ENCODE peak calls at places on chromosomes 2 and 18, in five cellular contexts. B is body of pancreas, F is gastrocnemius medialis, M is ovary, G is H54. L is an unnamed sample.

GRCh38 chr2:151334082-151334815 is 23.1 kb upstream of the TNFAIP6 start:
- DNase-seq in F (no peak), G (no peak), B (no peak), M (no peak), L (no peak)

GRCh38 chr2:225788571-225788970 is 389.1 kb downstream of the NYAP2 start:
- DNase-seq in B (no peak), F (no peak), G (no peak), M (no peak), L (no peak)

GRCh38 chr2:31150120-31150670 is 12.0 kb upstream of the GALNT14 start:
- DNase-seq in G (no peak), B (no peak), F (no peak), M (no peak), L (no peak)

GRCh38 chr2:85273732-85274731 is 53.8 kb downstream of the TGOLN2 start:
- DNase-seq in F (no peak), G (peak; percentile 26), M (peak; percentile 78), B (no peak), L (peak; percentile 9)

GRCh38 chr2:173963323-173963816 is 1.8 kb downstream of the SP3 start:
- DNase-seq in F (peak; percentile 48), B (peak; percentile 58), M (no peak), G (peak; percentile 40), L (peak; percentile 83)

GRCh38 chr2:10432315-10433181 is 15.6 kb downstream of the ODC1 start:
- DNase-seq in F (no peak), G (peak; percentile 59), B (no peak), M (no peak), L (peak; percentile 43)

GRCh38 chr18:57806891-57807280 is 3.8 kb upstream of the ATP8B1 start:
- DNase-seq in B (no peak), M (no peak), G (no peak), F (peak; percentile 37), L (no peak)

GRCh38 chr2:1777156-1777555 is 32.8 kb upstream of the PXDN start:
- DNase-seq in B (no peak), M (no peak), F (no peak), G (no peak), L (no peak)

GRCh38 chr2:126761981-126762878 is 106.3 kb downstream of the GYPC start:
- DNase-seq in F (no peak), G (no peak), B (no peak), M (no peak), L (no peak)

GRCh38 chr18:657998-658946 is 819 bp downstream of the TYMS start:
- DNase-seq in B (peak; percentile 86), G (peak; percentile 86), F (peak; percentile 29), M (peak; percentile 81), L (peak; percentile 96)

GRCh38 chr2:109293663-109294062 is 164.7 kb downstream of the SH3RF3 start:
- DNase-seq in F (no peak), B (no peak), G (no peak), M (no peak), L (no peak)

GRCh38 chr18:74217476-74218143 is 69.3 kb downstream of the TIMM21 start:
- DNase-seq in B (peak; percentile 86), F (no peak), M (no peak), G (no peak), L (no peak)

GRCh38 chr2:20622731-20623130 is 28.2 kb downstream of the HS1BP3 start:
- DNase-seq in G (no peak), F (peak; percentile 97), M (no peak), B (no peak), L (no peak)

GRCh38 chr2:24813645-24814257 is 20.5 kb downstream of the CENPO start:
- DNase-seq in G (no peak), M (no peak), B (no peak), F (no peak), L (no peak)

GRCh38 chr2:130824492-130825061 is 12.1 kb upstream of the ARHGEF4 start:
- DNase-seq in B (no peak), G (peak; percentile 88), M (no peak), F (no peak), L (no peak)

GRCh38 chr18:49618741-49619392 is 57.0 kb downstream of the LIPG start:
- DNase-seq in M (no peak), F (no peak), G (no peak), B (no peak), L (no peak)

GRCh38 chr2:152497481-152498052 is 162.6 kb downstream of the FMNL2 start:
- DNase-seq in G (no peak), M (no peak), B (peak; percentile 59), F (no peak), L (peak; percentile 49)

GRCh38 chr18:41940506-41941215 is 14.4 kb upstream of the PIK3C3 start:
- DNase-seq in F (no peak), G (peak; percentile 18), M (no peak), B (no peak), L (no peak)

GRCh38 chr2:204335642-204336041 is 209.6 kb upstream of the PARD3B start:
- DNase-seq in G (no peak), B (no peak), M (no peak), F (no peak), L (no peak)

GRCh38 chr2:240736281-240737250 is 44.9 kb downstream of the AQP12A start:
- DNase-seq in B (no peak), M (no peak), F (no peak), G (no peak), L (no peak)

GRCh38 chr2:66301073-66301766 is 133.7 kb upstream of the MEIS1 start:
- DNase-seq in B (no peak), F (peak; percentile 61), M (no peak), G (no peak), L (no peak)

GRCh38 chr18:75105551-75106254 is 103.2 kb downstream of the PTGR3 start:
- DNase-seq in B (no peak), G (no peak), F (no peak), M (no peak), L (no peak)

GRCh38 chr18:77360315-77361186 is 110.9 kb downstream of the GALR1 start:
- DNase-seq in G (no peak), M (no peak), B (no peak), F (no peak), L (no peak)

GRCh38 chr2:20560891-20561702 is 89.8 kb downstream of the HS1BP3 start:
- DNase-seq in M (no peak), G (no peak), B (no peak), F (no peak), L (no peak)

GRCh38 chr18:72948439-72948838 is 80.7 kb upstream of the NETO1 start:
- DNase-seq in G (no peak), B (no peak), M (no peak), F (no peak), L (no peak)

GRCh38 chr18:12766986-12767433 is 64.2 kb downstream of the PSMG2 start:
- DNase-seq in G (no peak), M (no peak), F (no peak), B (no peak), L (no peak)

GRCh38 chr2:108417254-108417653 is 31.8 kb upstream of the GCC2 start:
- DNase-seq in G (no peak), M (no peak), B (no peak), F (no peak), L (peak; percentile 43)

GRCh38 chr2:96157649-96158553 is 12.7 kb upstream of the DUSP2 start:
- DNase-seq in B (peak; percentile 13), M (no peak), G (no peak), F (no peak), L (peak; percentile 92)

GRCh38 chr18:10055125-10055750 is 141.4 kb downstream of the VAPA start:
- DNase-seq in M (no peak), F (no peak), B (no peak), G (no peak), L (no peak)

DNA sequence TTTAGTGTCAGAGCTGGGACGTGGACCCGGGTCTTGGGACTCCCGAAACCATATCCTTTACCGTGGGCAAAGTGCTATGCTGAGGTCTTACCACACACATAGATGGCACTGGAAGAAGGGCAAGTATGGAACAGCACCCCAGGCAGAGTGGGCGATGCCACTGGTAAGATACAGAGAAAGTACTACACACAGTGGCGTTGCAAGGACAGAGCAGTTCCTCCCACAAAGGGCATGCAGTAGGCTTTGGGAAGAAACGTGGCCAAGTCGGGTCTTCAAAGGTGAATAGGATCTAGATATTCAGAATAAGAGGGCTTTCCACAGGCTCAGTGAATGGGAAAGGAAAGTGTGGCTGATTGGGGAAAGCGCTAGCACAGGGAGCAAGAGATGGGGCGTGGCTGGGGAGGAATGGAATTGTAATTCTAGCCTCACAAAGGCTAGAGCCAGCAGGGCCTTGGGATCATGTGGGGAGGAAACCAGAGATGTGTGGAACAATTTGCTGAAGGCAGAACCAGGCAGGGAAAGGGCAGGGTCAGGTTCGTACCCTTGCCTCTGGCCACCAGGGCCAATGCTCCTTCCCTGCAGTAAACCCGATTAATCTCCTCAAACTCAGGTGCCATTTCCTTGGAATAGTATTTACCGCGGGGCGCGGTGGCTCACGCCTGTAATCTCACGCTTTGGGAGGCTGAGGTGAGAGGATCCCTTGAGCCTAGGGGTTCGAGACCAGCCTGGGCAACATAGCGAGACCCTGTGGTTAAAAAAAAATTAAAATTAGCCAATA is 36.0 kb downstream of the PCBP1 start:
- DNase-seq in G (no peak), F (peak; percentile 90), M (peak; percentile 56), B (peak; percentile 80), L (peak; percentile 25)
- TF ChIP-seq POLR2A in G (no peak), F (peak; percentile 48), M (no peak), B (peak; percentile 47), L (no peak)

GRCh38 chr2:69829243-69830044 is at the start of gene GMCL1:
- DNase-seq in G (peak; percentile 82), F (peak; percentile 95), M (peak; percentile 98), B (peak; percentile 98), L (peak; percentile 99)

GRCh38 chr2:69831354-69831905 is 2.0 kb downstream of the GMCL1 start:
- DNase-seq in M (no peak), F (no peak), B (no peak), G (no peak), L (no peak)

GRCh38 chr2:69827796-69828540 is 1.5 kb upstream of the GMCL1 start:
- DNase-seq in B (no peak), F (no peak), M (no peak), G (no peak), L (no peak)

GRCh38 chr2:69828913-69829242 is 582 bp upstream of the GMCL1 start:
- DNase-seq in F (no peak), M (no peak), G (no peak), B (no peak), L (no peak)

GRCh38 chr2:69830045-69830905 is 815 bp downstream of the GMCL1 start:
- DNase-seq in G (peak; percentile 23), M (no peak), F (no peak), B (peak; percentile 39), L (peak; percentile 70)
- TF ChIP-seq POLR2A in G (no peak), M (no peak), F (no peak), B (no peak), L (no peak)

GRCh38 chr2:134164306-134164705 is 89.6 kb upstream of the MGAT5 start:
- DNase-seq in B (no peak), G (no peak), M (no peak), F (no peak), L (no peak)

GRCh38 chr2:134163336-134163735 is 90.5 kb upstream of the MGAT5 start:
- DNase-seq in B (no peak), G (no peak), M (no peak), F (no peak), L (no peak)

GRCh38 chr2:134158295-134158694 is 95.6 kb upstream of the MGAT5 start:
- DNase-seq in F (no peak), G (no peak), M (no peak), B (no peak), L (no peak)

GRCh38 chr2:134155134-134155533 is 98.7 kb upstream of the MGAT5 start:
- DNase-seq in G (no peak), F (no peak), B (no peak), M (no peak), L (no peak)

GRCh38 chr2:134160793-134161504 is 92.9 kb upstream of the MGAT5 start:
- DNase-seq in M (peak; percentile 45), G (no peak), F (no peak), B (peak; percentile 44), L (peak; percentile 55)
- TF ChIP-seq POLR2A in M (no peak), G (no peak), F (no peak), B (no peak), L (no peak)

GRCh38 chr2:113890253-113891235 is 655 bp downstream of the ACTR3 start:
- DNase-seq in B (peak; percentile 73), G (no peak), M (peak; percentile 65), F (peak; percentile 55), L (peak; percentile 90)
- TF ChIP-seq POLR2A in B (peak; percentile 71), G (peak; percentile 16), M (no peak), F (peak; percentile 58), L (peak; percentile 68)

L was measured in erythroblast.